ENCODE peak calls at places on chromosome 13, in seven cellular contexts. Z is stimulated activated CD4-positive, alpha-beta T cell treated with anti-CD3 and anti-CD28 coated beads, Interleukin-4, amount 100 ng/mL, for 1 hour; L is activated B cell treated with CpG ODN at 0.5 μM for 24 hours; M is IMR-90; T is effector memory CD4-positive, alpha-beta T cell; X is activated T-cell treated with anti-CD3 and anti-CD28 coated beads for 1 hour; J is AG10803. F is an unnamed sample.

GRCh38 chr13:20363162-20363561 is 131.0 kb upstream of the GJB6 start:
- DNase-seq in Z (no peak), L (no peak), M (no peak), T (no peak), X (no peak), J (no peak), F (no peak)

GRCh38 chr13:74662895-74663294 is 528.7 kb upstream of the KLF12 start:
- DNase-seq in Z (no peak), L (no peak), M (no peak), T (no peak), X (no peak), J (peak; percentile 46), F (no peak)

GRCh38 chr13:81929988-81930387 is 1589.1 kb upstream of the SPRY2 start:
- DNase-seq in Z (no peak), L (no peak), M (no peak), T (no peak), X (no peak), J (no peak), F (no peak)

GRCh38 chr13:32229443-32229842 is 85.7 kb downstream of the ZAR1L start:
- DNase-seq in Z (no peak), L (no peak), M (peak; percentile 28), T (no peak), X (no peak), J (no peak), F (no peak)

GRCh38 chr13:110616103-110617101 is 1.1 kb downstream of the NAXD start:
- DNase-seq in Z (peak; percentile 43), L (peak; percentile 53), M (peak; percentile 72), T (no peak), X (peak; percentile 23), J (peak; percentile 62), F (peak; percentile 33)

GRCh38 chr13:35092251-35092650 is 150.2 kb downstream of the NBEA start:
- DNase-seq in Z (no peak), L (no peak), M (no peak), T (no peak), X (no peak), J (no peak), F (no peak)

GRCh38 chr13:103510007-103510406 is 443.8 kb upstream of the SLC10A2 start:
- DNase-seq in Z (no peak), L (no peak), M (no peak), T (no peak), X (no peak), J (no peak), F (no peak)

GRCh38 chr13:80306573-80306972 is 34.4 kb downstream of the SPRY2 start:
- DNase-seq in Z (no peak), L (no peak), M (no peak), T (no peak), X (no peak), J (no peak), F (no peak)

GRCh38 chr13:95296326-95296939 is 4.8 kb downstream of the ABCC4 start:
- DNase-seq in Z (peak; percentile 11), L (no peak), M (no peak), T (no peak), X (no peak), J (peak; percentile 13), F (no peak)

GRCh38 chr13:31369213-31369612 is 169.4 kb downstream of the B3GLCT start:
- DNase-seq in Z (no peak), L (no peak), M (no peak), T (no peak), X (no peak), J (no peak), F (no peak)

GRCh38 chr13:28059214-28059613 is 41.2 kb downstream of the FLT3 start:
- DNase-seq in Z (peak; percentile 43), L (no peak), M (peak; percentile 15), T (no peak), X (peak; percentile 25), J (peak; percentile 21), F (peak; percentile 23)

GRCh38 chr13:50130686-50131051 is 115.4 kb downstream of the KCNRG start:
- DNase-seq in Z (peak; percentile 16), L (peak; percentile 54), M (peak; percentile 47), T (no peak), X (no peak), J (peak; percentile 58), F (peak; percentile 30)

GRCh38 chr13:31119966-31120733 is 41.6 kb downstream of the HSPH1 start:
- DNase-seq in Z (no peak), L (no peak), M (peak; percentile 11), T (no peak), X (no peak), J (no peak), F (no peak)

GRCh38 chr13:99566125-99567083 is 65.1 kb downstream of the TM9SF2 start:
- DNase-seq in Z (no peak), L (no peak), M (no peak), T (no peak), X (no peak), J (no peak), F (peak; percentile 21)

GRCh38 chr13:96532804-96533203 is 442.9 kb downstream of the HS6ST3 start:
- DNase-seq in Z (no peak), L (no peak), M (no peak), T (no peak), X (no peak), J (no peak), F (no peak)

GRCh38 chr13:33057019-33057785 is 41.0 kb downstream of the KL start:
- DNase-seq in Z (no peak), L (no peak), M (peak; percentile 6), T (no peak), X (no peak), J (peak; percentile 15), F (peak; percentile 24)

GRCh38 chr13:96191367-96191766 is 101.5 kb downstream of the HS6ST3 start:
- DNase-seq in Z (no peak), L (no peak), M (no peak), T (no peak), X (no peak), J (no peak), F (no peak)

GRCh38 chr13:32997399-32997798 is 18.8 kb upstream of the KL start:
- DNase-seq in Z (no peak), L (no peak), M (no peak), T (no peak), X (no peak), J (no peak), F (no peak)